ENCODE peak calls at places on chromosomes 4 and X, in seven cellular contexts. One of them, this sample, is unnamed.

GRCh38 chr4:127284236-127284635 is 348.5 kb upstream of the INTU start:
- DNase-seq in breast epithelium: no peak
- DNase-seq in foreskin keratinocyte: no peak
- DNase-seq in lower lobe of right lung: no peak
- DNase-seq in fibroblast of lung: peak
- DNase-seq in SK-N-SH: no peak
- DNase-seq in left ventricle myocardium inferior: no peak
- DNase-seq in this sample: no peak

GRCh38 chrX:38103857-38104812 is 97.8 kb downstream of the SYTL5 start:
- DNase-seq in breast epithelium: no peak
- DNase-seq in foreskin keratinocyte: no peak
- DNase-seq in lower lobe of right lung: no peak
- DNase-seq in fibroblast of lung: no peak
- DNase-seq in SK-N-SH: no peak
- DNase-seq in left ventricle myocardium inferior: no peak
- DNase-seq in this sample: no peak

GRCh38 chr4:40630335-40631021 is 814 bp upstream of the RBM47 start:
- DNase-seq in breast epithelium: peak
- DNase-seq in foreskin keratinocyte: no peak
- DNase-seq in lower lobe of right lung: peak
- DNase-seq in fibroblast of lung: no peak
- DNase-seq in SK-N-SH: peak
- DNase-seq in left ventricle myocardium inferior: peak
- DNase-seq in this sample: peak

GRCh38 chr4:154049457-154050181 is 260.7 kb upstream of the SFRP2 start:
- DNase-seq in breast epithelium: no peak
- DNase-seq in foreskin keratinocyte: no peak
- DNase-seq in lower lobe of right lung: no peak
- DNase-seq in fibroblast of lung: peak
- DNase-seq in SK-N-SH: peak
- DNase-seq in left ventricle myocardium inferior: no peak
- DNase-seq in this sample: no peak

GRCh38 chrX:119954374-119954773 is 10.8 kb upstream of the NKAP start:
- DNase-seq in breast epithelium: no peak
- DNase-seq in foreskin keratinocyte: no peak
- DNase-seq in lower lobe of right lung: no peak
- DNase-seq in fibroblast of lung: no peak
- DNase-seq in SK-N-SH: no peak
- DNase-seq in left ventricle myocardium inferior: no peak
- DNase-seq in this sample: no peak

GRCh38 chr4:99808260-99808857 is 8.3 kb upstream of the DAPP1 start:
- DNase-seq in breast epithelium: no peak
- DNase-seq in foreskin keratinocyte: no peak
- DNase-seq in lower lobe of right lung: peak
- DNase-seq in fibroblast of lung: peak
- DNase-seq in SK-N-SH: peak
- DNase-seq in left ventricle myocardium inferior: peak
- DNase-seq in this sample: peak

GRCh38 chr4:140300271-140300970 is 73.0 kb upstream of the SCOC start:
- DNase-seq in breast epithelium: no peak
- DNase-seq in foreskin keratinocyte: peak
- DNase-seq in lower lobe of right lung: no peak
- DNase-seq in fibroblast of lung: peak
- DNase-seq in SK-N-SH: no peak
- DNase-seq in left ventricle myocardium inferior: no peak
- DNase-seq in this sample: peak

GRCh38 chrX:115958687-115959359 is 211.7 kb upstream of the AGTR2 start:
- DNase-seq in breast epithelium: no peak
- DNase-seq in foreskin keratinocyte: no peak
- DNase-seq in lower lobe of right lung: no peak
- DNase-seq in fibroblast of lung: no peak
- DNase-seq in SK-N-SH: peak
- DNase-seq in left ventricle myocardium inferior: no peak
- DNase-seq in this sample: no peak

GRCh38 chrX:64204252-64204651 is 1.3 kb downstream of the AMER1 start:
- DNase-seq in breast epithelium: no peak
- DNase-seq in foreskin keratinocyte: no peak
- DNase-seq in lower lobe of right lung: peak
- DNase-seq in fibroblast of lung: peak
- DNase-seq in SK-N-SH: peak
- DNase-seq in left ventricle myocardium inferior: peak
- DNase-seq in this sample: no peak

GRCh38 chrX:41759817-41760216 is 35.8 kb downstream of the GPR82 start:
- DNase-seq in breast epithelium: no peak
- DNase-seq in foreskin keratinocyte: no peak
- DNase-seq in lower lobe of right lung: no peak
- DNase-seq in fibroblast of lung: peak
- DNase-seq in SK-N-SH: peak
- DNase-seq in left ventricle myocardium inferior: no peak
- DNase-seq in this sample: no peak

GRCh38 chrX:144601010-144601409 is 646.3 kb upstream of the SPANXN1 start:
- DNase-seq in breast epithelium: no peak
- DNase-seq in foreskin keratinocyte: no peak
- DNase-seq in lower lobe of right lung: no peak
- DNase-seq in fibroblast of lung: no peak
- DNase-seq in SK-N-SH: no peak
- DNase-seq in left ventricle myocardium inferior: no peak
- DNase-seq in this sample: no peak

GRCh38 chr4:92305878-92306520 is 2.2 kb downstream of the GRID2 start:
- DNase-seq in breast epithelium: no peak
- DNase-seq in foreskin keratinocyte: no peak
- DNase-seq in lower lobe of right lung: no peak
- DNase-seq in fibroblast of lung: no peak
- DNase-seq in SK-N-SH: peak
- DNase-seq in left ventricle myocardium inferior: no peak
- DNase-seq in this sample: no peak

GRCh38 chr4:154928640-154929257 is 147.7 kb downstream of the RBM46 start:
- DNase-seq in breast epithelium: no peak
- DNase-seq in foreskin keratinocyte: no peak
- DNase-seq in lower lobe of right lung: no peak
- DNase-seq in fibroblast of lung: peak
- DNase-seq in SK-N-SH: peak
- DNase-seq in left ventricle myocardium inferior: no peak
- DNase-seq in this sample: no peak

GRCh38 chr4:123924536-123924935 is 527.9 kb downstream of the SPRY1 start:
- DNase-seq in breast epithelium: no peak
- DNase-seq in foreskin keratinocyte: peak
- DNase-seq in lower lobe of right lung: no peak
- DNase-seq in fibroblast of lung: peak
- DNase-seq in SK-N-SH: no peak
- DNase-seq in left ventricle myocardium inferior: no peak
- DNase-seq in this sample: no peak

GRCh38 chrX:52867610-52868348 is at the start of gene XAGE3:
- DNase-seq in breast epithelium: no peak
- DNase-seq in foreskin keratinocyte: no peak
- DNase-seq in lower lobe of right lung: no peak
- DNase-seq in fibroblast of lung: no peak
- DNase-seq in SK-N-SH: no peak
- DNase-seq in left ventricle myocardium inferior: no peak
- DNase-seq in this sample: no peak

GRCh38 chr4:27915822-27916221 is 1055.2 kb downstream of the STIM2 start:
- DNase-seq in breast epithelium: no peak
- DNase-seq in foreskin keratinocyte: no peak
- DNase-seq in lower lobe of right lung: no peak
- DNase-seq in fibroblast of lung: no peak
- DNase-seq in SK-N-SH: no peak
- DNase-seq in left ventricle myocardium inferior: no peak
- DNase-seq in this sample: no peak

GRCh38 chr4:185637162-185637875 is 102.0 kb upstream of the PDLIM3 start:
- DNase-seq in breast epithelium: no peak
- DNase-seq in foreskin keratinocyte: no peak
- DNase-seq in lower lobe of right lung: no peak
- DNase-seq in fibroblast of lung: no peak
- DNase-seq in SK-N-SH: no peak
- DNase-seq in left ventricle myocardium inferior: no peak
- DNase-seq in this sample: no peak

GRCh38 chrX:154358829-154359228 is 15.6 kb downstream of the FLNA start:
- DNase-seq in breast epithelium: no peak
- DNase-seq in foreskin keratinocyte: no peak
- DNase-seq in lower lobe of right lung: no peak
- DNase-seq in fibroblast of lung: no peak
- DNase-seq in SK-N-SH: no peak
- DNase-seq in left ventricle myocardium inferior: no peak
- DNase-seq in this sample: no peak

GRCh38 chrX:154356596-154356995 is 17.8 kb downstream of the FLNA start:
- DNase-seq in breast epithelium: no peak
- DNase-seq in foreskin keratinocyte: no peak
- DNase-seq in lower lobe of right lung: no peak
- DNase-seq in fibroblast of lung: no peak
- DNase-seq in SK-N-SH: no peak
- DNase-seq in left ventricle myocardium inferior: no peak
- DNase-seq in this sample: no peak

GRCh38 chrX:154359362-154360154 is 14.9 kb downstream of the FLNA start:
- DNase-seq in breast epithelium: no peak
- DNase-seq in foreskin keratinocyte: no peak
- DNase-seq in lower lobe of right lung: no peak
- DNase-seq in fibroblast of lung: no peak
- DNase-seq in SK-N-SH: no peak
- DNase-seq in left ventricle myocardium inferior: no peak
- DNase-seq in this sample: no peak

GRCh38 chrX:154357205-154357604 is 17.2 kb downstream of the FLNA start:
- DNase-seq in breast epithelium: no peak
- DNase-seq in foreskin keratinocyte: no peak
- DNase-seq in lower lobe of right lung: no peak
- DNase-seq in fibroblast of lung: no peak
- DNase-seq in SK-N-SH: no peak
- DNase-seq in left ventricle myocardium inferior: no peak
- DNase-seq in this sample: no peak

DNA sequence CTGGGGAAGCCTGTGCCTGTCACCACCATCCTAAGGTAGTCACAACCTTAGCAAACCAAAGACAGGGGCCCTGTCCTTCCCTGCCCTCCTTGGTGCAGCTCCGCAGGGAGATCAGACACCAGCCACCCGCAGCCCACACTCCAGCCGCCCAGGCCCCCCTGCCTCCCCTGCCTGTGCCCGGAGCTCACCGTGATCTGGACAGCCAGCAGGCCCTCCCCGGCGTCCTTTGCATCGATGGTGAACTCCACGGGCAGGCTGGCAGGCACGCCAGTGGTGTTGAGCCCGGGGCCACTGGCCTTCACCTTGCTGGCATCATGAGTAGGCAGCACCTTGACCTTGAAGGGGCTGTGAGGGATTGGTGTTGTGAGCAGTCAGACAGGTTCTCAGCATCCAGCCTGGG is 16.4 kb downstream of the FLNA start:
- DNase-seq in breast epithelium: no peak
- DNase-seq in foreskin keratinocyte: no peak
- DNase-seq in lower lobe of right lung: no peak
- DNase-seq in fibroblast of lung: no peak
- DNase-seq in SK-N-SH: no peak
- DNase-seq in left ventricle myocardium inferior: no peak
- DNase-seq in this sample: no peak
- H3K27ac ChIP-seq in breast epithelium: peak
- H3K27ac ChIP-seq in foreskin keratinocyte: no peak
- H3K27ac ChIP-seq in lower lobe of right lung: no peak
- H3K27ac ChIP-seq in fibroblast of lung: no peak
- H3K27ac ChIP-seq in SK-N-SH: no peak
- H3K27ac ChIP-seq in left ventricle myocardium inferior: no peak
- H3K27ac ChIP-seq in this sample: peak

GRCh38 chrX:45749375-45749774 is 548.7 kb upstream of the DIPK2B start:
- DNase-seq in breast epithelium: no peak
- DNase-seq in foreskin keratinocyte: no peak
- DNase-seq in lower lobe of right lung: no peak
- DNase-seq in fibroblast of lung: peak
- DNase-seq in SK-N-SH: no peak
- DNase-seq in left ventricle myocardium inferior: no peak
- DNase-seq in this sample: no peak
- TF ChIP-seq CTCF in breast epithelium: no peak
- TF ChIP-seq CTCF in foreskin keratinocyte: peak
- TF ChIP-seq CTCF in lower lobe of right lung: no peak
- TF ChIP-seq CTCF in fibroblast of lung: peak
- TF ChIP-seq CTCF in SK-N-SH: peak
- TF ChIP-seq CTCF in left ventricle myocardium inferior: peak
- TF ChIP-seq CTCF in this sample: no peak

DNA sequence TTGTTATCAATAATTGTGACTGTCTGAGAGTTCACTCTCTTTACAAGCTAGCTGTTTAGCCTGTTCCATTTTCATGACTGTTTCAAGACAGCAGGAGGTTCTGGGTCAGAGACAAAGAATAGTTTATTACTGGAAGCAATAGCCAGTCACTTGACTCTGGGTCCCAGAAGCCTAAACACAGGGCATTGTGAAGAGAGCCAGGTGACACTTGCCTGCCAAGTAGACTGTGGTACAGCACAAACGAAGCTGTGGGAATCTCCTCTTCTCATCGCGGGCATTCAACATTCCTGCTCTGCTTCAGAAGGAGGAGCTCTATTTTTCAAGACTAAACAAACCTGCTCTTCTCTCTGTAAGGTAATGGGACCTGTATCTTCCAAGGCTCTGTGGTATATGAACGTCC is 485.1 kb downstream of the TRIML1 start:
- DNase-seq in breast epithelium: no peak
- DNase-seq in foreskin keratinocyte: no peak
- DNase-seq in lower lobe of right lung: no peak
- DNase-seq in fibroblast of lung: no peak
- DNase-seq in SK-N-SH: no peak
- DNase-seq in left ventricle myocardium inferior: no peak
- DNase-seq in this sample: no peak
- H3K27ac ChIP-seq in breast epithelium: no peak
- H3K27ac ChIP-seq in foreskin keratinocyte: no peak
- H3K27ac ChIP-seq in lower lobe of right lung: no peak
- H3K27ac ChIP-seq in fibroblast of lung: no peak
- H3K27ac ChIP-seq in SK-N-SH: no peak
- H3K27ac ChIP-seq in left ventricle myocardium inferior: no peak
- H3K27ac ChIP-seq in this sample: no peak

DNA sequence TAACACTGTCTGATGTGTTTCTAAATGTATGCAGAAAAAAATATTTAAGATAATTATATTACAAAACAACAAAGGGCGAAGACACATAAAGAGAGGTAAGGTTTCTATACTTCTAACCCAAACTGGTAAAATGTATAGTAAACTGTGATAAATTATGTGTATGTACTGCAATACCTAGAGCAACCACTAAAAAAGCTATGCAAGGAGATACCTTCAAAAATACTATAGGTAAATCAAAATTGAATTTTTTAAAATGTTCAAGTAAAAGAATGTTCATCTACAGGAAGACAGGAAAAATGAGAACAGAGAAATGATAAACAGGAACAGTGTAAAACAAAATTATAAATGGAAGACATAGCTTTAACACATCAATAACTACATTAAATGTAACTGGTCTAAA is 27.3 kb upstream of the RAI2 start:
- DNase-seq in breast epithelium: no peak
- DNase-seq in foreskin keratinocyte: no peak
- DNase-seq in lower lobe of right lung: no peak
- DNase-seq in fibroblast of lung: no peak
- DNase-seq in SK-N-SH: no peak
- DNase-seq in left ventricle myocardium inferior: no peak
- DNase-seq in this sample: no peak
- TF ChIP-seq CTCF in breast epithelium: no peak
- TF ChIP-seq CTCF in foreskin keratinocyte: no peak
- TF ChIP-seq CTCF in lower lobe of right lung: no peak
- TF ChIP-seq CTCF in fibroblast of lung: no peak
- TF ChIP-seq CTCF in SK-N-SH: peak
- TF ChIP-seq CTCF in left ventricle myocardium inferior: no peak
- TF ChIP-seq CTCF in this sample: no peak

DNA sequence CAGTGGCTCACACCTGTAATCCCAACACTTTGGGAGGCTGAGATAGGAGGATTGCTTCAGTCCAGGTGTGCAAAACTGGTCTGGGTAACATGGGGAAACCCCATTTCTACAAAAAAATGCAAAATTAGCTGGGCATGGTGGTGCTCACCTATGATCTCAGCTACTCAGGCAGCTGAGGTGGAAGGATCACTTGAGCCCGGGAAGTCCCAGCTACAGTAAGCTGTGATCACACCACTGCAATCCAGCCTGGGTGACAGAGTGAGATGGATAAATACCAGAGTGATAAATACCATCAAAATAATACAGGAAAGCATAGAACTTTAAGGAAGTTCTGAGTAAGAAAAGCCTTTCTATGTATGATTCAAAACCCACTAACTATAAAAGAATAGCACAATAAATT is 52.8 kb downstream of the LRBA start:
- DNase-seq in breast epithelium: no peak
- DNase-seq in foreskin keratinocyte: peak
- DNase-seq in lower lobe of right lung: no peak
- DNase-seq in fibroblast of lung: no peak
- DNase-seq in SK-N-SH: no peak
- DNase-seq in left ventricle myocardium inferior: no peak
- DNase-seq in this sample: no peak
- H3K27ac ChIP-seq in breast epithelium: no peak
- H3K27ac ChIP-seq in foreskin keratinocyte: peak
- H3K27ac ChIP-seq in lower lobe of right lung: no peak
- H3K27ac ChIP-seq in fibroblast of lung: no peak
- H3K27ac ChIP-seq in SK-N-SH: no peak
- H3K27ac ChIP-seq in left ventricle myocardium inferior: no peak
- H3K27ac ChIP-seq in this sample: no peak

This sample was measured in RWPE1.